ENCODE peak calls at places on chromosomes 16 and 17, in ten cellular contexts. I is A549, N is uterus, V is breast epithelium, A is stomach, X is heart left ventricle, Q is IMR-90, K is ovary, L is HCT116, Z is transverse colon. J is an unnamed sample.

GRCh38 chr16:56246051-56246817 is 54.9 kb downstream of the GNAO1 start:
- DNase-seq in I (peak; percentile 54), L (no peak), K (no peak), Z (no peak), N (no peak), V (peak; percentile 85), A (no peak), X (no peak), Q (peak; percentile 5), J (no peak)

GRCh38 chr16:2319606-2320005 is 20.9 kb downstream of the ABCA3 start:
- DNase-seq in X (peak; percentile 50), K (no peak), L (no peak), V (no peak), A (no peak), I (no peak), N (no peak), Z (no peak), Q (no peak), J (peak; percentile 38)

GRCh38 chr17:40290629-40291296 is 3.1 kb downstream of the CDC6 start:
- DNase-seq in N (no peak), Q (peak; percentile 97), L (peak; percentile 69), X (no peak), I (peak; percentile 89), V (no peak), K (no peak), A (peak; percentile 46), Z (peak; percentile 47), J (no peak)

GRCh38 chr16:67967183-67967955 is 1.1 kb downstream of the SLC12A4 start:
- DNase-seq in Q (no peak), A (no peak), Z (no peak), L (no peak), K (no peak), I (no peak), X (no peak), N (no peak), V (no peak), J (peak; percentile 67)

GRCh38 chr16:21704266-21704665 is 40.5 kb downstream of the OTOA start:
- DNase-seq in N (no peak), Q (no peak), X (no peak), A (no peak), V (no peak), I (no peak), K (no peak), Z (no peak), L (no peak), J (no peak)

GRCh38 chr17:68344701-68345136 is 53.4 kb downstream of the ARSG start:
- DNase-seq in A (peak; percentile 28), N (no peak), Q (no peak), K (no peak), X (no peak), V (no peak), L (no peak), I (no peak), Z (peak; percentile 21), J (peak; percentile 84)

GRCh38 chr16:14464796-14465195 is 165.3 kb downstream of the PARN start:
- DNase-seq in X (no peak), K (no peak), N (no peak), Z (no peak), V (no peak), I (no peak), Q (no peak), L (no peak), A (no peak), J (no peak)

GRCh38 chr17:69326302-69327059 is 452 bp downstream of the ABCA5 start:
- DNase-seq in X (peak; percentile 76), V (no peak), I (peak; percentile 6), K (no peak), L (no peak), N (no peak), Z (no peak), Q (peak; percentile 26), A (peak; percentile 25), J (no peak)

GRCh38 chr17:53628011-53628410 is 194.7 kb upstream of the KIF2B start:
- DNase-seq in X (no peak), Z (no peak), Q (peak; percentile 61), K (no peak), N (no peak), A (no peak), I (no peak), L (no peak), V (no peak), J (no peak)

GRCh38 chr16:49462356-49462988 is 88.9 kb downstream of the C16orf78 start:
- DNase-seq in A (no peak), N (no peak), I (no peak), X (no peak), Z (no peak), V (no peak), K (no peak), Q (no peak), L (no peak), J (no peak)

GRCh38 chr17:42684929-42685556 is 2.7 kb downstream of the CNTNAP1 start:
- DNase-seq in Q (no peak), A (no peak), N (no peak), K (no peak), L (no peak), I (no peak), V (no peak), Z (no peak), X (no peak), J (no peak)

GRCh38 chr17:80811181-80812105 is 180.2 kb upstream of the CHMP6 start:
- DNase-seq in Z (peak; percentile 8), Q (no peak), I (no peak), N (no peak), A (no peak), X (peak; percentile 20), K (no peak), L (no peak), V (peak; percentile 22), J (peak; percentile 38)

GRCh38 chr16:51971184-51971583 is 575.8 kb downstream of the TOX3 start:
- DNase-seq in I (peak; percentile 20), A (peak; percentile 30), Z (no peak), V (no peak), X (no peak), L (no peak), K (no peak), Q (peak; percentile 52), N (no peak), J (no peak)

GRCh38 chr16:8611886-8612595 is 9.5 kb upstream of the METTL22 start:
- DNase-seq in K (no peak), X (no peak), Z (no peak), L (no peak), Q (peak; percentile 19), V (no peak), I (no peak), A (no peak), N (no peak), J (no peak)

GRCh38 chr17:29622337-29623282 is at the start of gene CORO6:
- DNase-seq in N (peak; percentile 65), Z (peak; percentile 47), K (peak; percentile 80), A (peak; percentile 60), X (peak; percentile 85), Q (peak; percentile 23), L (no peak), I (peak; percentile 50), V (no peak), J (peak; percentile 87)

DNA sequence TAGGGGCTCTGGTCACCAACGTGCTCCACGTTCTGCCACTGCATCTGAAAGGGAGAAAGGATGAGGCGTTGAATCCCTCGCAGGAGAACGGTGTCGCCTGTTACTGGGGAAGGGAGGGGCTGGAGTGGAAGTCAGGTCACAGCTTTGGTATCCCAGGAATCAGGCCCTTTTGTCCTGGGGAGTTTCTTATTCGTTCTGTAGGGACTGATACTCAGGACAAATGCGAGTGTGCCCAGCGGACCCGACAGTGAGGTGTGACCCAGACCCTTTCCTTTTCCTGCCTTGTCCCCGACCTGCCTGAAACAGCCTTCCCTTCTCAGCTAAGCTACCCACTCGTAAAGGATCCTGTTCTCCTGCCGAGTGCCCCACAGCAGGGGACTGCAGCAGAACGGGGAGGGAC is 177.5 kb downstream of the VPS53 start:
- DNase-seq in N (no peak), I (no peak), L (no peak), X (no peak), Q (no peak), Z (no peak), A (no peak), K (no peak), V (no peak), J (no peak)
- H3K4me1 ChIP-seq in N (no peaks in the 10 kb centered on the region), I (no peaks in the 10 kb centered on the region), L (no peaks in the 10 kb centered on the region), X (no peaks in the 10 kb centered on the region), Q (peaks cover 11% of the 10 kb centered on the region), Z (no peaks in the 10 kb centered on the region), A (no peaks in the 10 kb centered on the region), K (peaks cover 3% of the 10 kb centered on the region), V (no peaks in the 10 kb centered on the region), J (peaks cover 39% of the 10 kb centered on the region)

DNA sequence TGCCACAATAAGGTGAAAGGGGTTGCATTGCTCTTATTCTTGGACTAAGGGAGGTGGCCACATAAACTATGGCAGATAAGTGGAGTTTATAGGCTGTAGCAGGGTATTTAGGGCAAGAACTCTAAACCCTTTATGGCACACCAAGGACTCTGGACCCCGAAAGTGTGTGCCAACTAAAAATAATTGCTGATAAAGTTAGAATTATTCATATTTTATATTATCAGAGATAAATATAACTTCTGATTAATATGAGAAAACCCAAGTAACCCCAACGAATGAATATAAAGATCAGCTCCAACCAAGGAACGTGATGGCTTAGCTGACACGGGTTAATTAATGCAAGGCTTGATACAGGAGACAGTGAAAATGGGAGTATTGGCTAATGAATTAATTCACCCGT is 8.8 kb upstream of the SDR42E1 start:
- DNase-seq in L (no peak), V (no peak), X (no peak), N (no peak), A (no peak), I (no peak), K (no peak), Q (no peak), Z (no peak), J (no peak)
- TF ChIP-seq POLR2A in L (no peak), V (no peak), X (no peak), N (no peak), A (no peak), I (no peak), K (no peak), Q (no peak), Z (no peak), J (no peak)

GRCh38 chr16:286491-287297 is 3.7 kb downstream of the PDIA2 start:
- DNase-seq in A (no peak), I (no peak), Q (no peak), N (no peak), V (no peak), X (no peak), L (no peak), Z (no peak), K (no peak), J (no peak)
- H3K4me1 ChIP-seq in A (peaks cover 5% of the 10 kb centered on the region), I (peaks cover 2% of the 10 kb centered on the region), Q (no peaks in the 10 kb centered on the region), N (no peaks in the 10 kb centered on the region), V (no peaks in the 10 kb centered on the region), X (no peaks in the 10 kb centered on the region), L (no peaks in the 10 kb centered on the region), Z (no peaks in the 10 kb centered on the region), K (no peaks in the 10 kb centered on the region), J (no peaks in the 10 kb centered on the region)

DNA sequence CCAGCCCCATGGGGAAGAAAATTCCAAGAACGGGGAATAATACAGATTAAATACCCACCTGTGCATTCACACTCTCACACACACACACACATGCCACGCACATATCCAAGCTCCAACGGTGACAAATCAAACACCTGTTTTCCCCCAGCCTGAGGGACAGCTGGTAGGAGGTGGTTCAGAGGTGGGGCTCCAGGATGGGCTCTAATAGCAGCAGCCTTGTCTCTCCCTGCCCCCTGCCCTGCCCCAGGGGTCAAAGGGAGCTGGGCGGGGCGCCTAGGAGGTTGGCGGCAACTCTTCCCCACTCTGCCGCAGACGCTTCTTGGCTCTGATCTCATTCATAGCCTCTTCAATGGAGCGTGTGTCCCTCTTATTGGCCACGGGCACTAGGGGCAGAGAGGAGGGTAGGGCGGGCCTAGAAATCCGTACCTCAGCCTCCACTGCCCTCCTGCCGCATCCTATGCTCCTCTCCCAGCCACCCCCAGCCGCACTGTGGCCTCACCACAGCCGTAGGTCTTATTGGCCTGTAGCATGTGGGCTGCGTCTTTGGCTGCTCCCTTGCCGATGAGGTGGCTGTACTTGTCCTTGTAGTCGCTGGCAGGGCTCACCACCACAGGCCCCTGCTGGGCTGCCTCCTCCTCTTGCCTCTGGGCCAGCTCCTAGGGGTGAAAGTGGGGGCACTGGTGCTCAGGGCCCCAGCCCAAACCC is 8.2 kb downstream of the SPAG7 start:
- DNase-seq in X (peak; percentile 42), Z (no peak), V (no peak), K (no peak), Q (no peak), I (no peak), A (no peak), N (no peak), L (no peak), J (no peak)
- TF ChIP-seq POLR2A in X (no peak), Z (no peak), V (no peak), K (no peak), Q (no peak), I (no peak), A (no peak), N (no peak), L (no peak), J (no peak)